ENCODE peak calls at places on chromosomes 5 and 9, in seven cellular contexts. U, M, H, Y, K, R and G are unnamed samples.

GRCh38 chr5:107808671-107809137 is 138.0 kb upstream of the EFNA5 start:
- DNase-seq in U (no peak), M (no peak), H (peak), Y (no peak), K (no peak), R (no peak), G (no peak)

GRCh38 chr9:4327504-4328191 is 27.8 kb upstream of the GLIS3 start:
- DNase-seq in U (no peak), M (no peak), H (no peak), Y (no peak), K (no peak), R (no peak), G (no peak)

GRCh38 chr9:106954562-106954961 is 91.6 kb downstream of the ZNF462 start:
- DNase-seq in U (no peak), M (no peak), H (no peak), Y (no peak), K (no peak), R (no peak), G (no peak)

GRCh38 chr9:6439051-6439703 is 26.2 kb downstream of the UHRF2 start:
- DNase-seq in U (no peak), M (no peak), H (no peak), Y (no peak), K (no peak), R (no peak), G (no peak)

GRCh38 chr9:86714976-86715375 is 232.3 kb downstream of the GAS1 start:
- DNase-seq in U (no peak), M (no peak), H (no peak), Y (no peak), K (no peak), R (no peak), G (no peak)

GRCh38 chr9:138072897-138073296 is 195.3 kb downstream of the CACNA1B start:
- DNase-seq in U (no peak), M (no peak), H (no peak), Y (no peak), K (no peak), R (no peak), G (no peak)

GRCh38 chr5:136686192-136686872 is 321.0 kb upstream of the TRPC7 start:
- DNase-seq in U (no peak), M (no peak), H (no peak), Y (no peak), K (no peak), R (peak), G (no peak)

GRCh38 chr5:58985311-58985710 is 402.4 kb downstream of the RAB3C start:
- DNase-seq in U (no peak), M (no peak), H (no peak), Y (no peak), K (no peak), R (no peak), G (no peak)

GRCh38 chr9:21413089-21414023 is 4.4 kb downstream of the IFNA8 start:
- DNase-seq in U (no peak), M (no peak), H (no peak), Y (no peak), K (no peak), R (no peak), G (no peak)